ENCODE peak calls at places on chromosome 4, in five cellular contexts. S is cardiac fibroblast, C is GM20000, K is fibroblast of the aortic adventitia, O is HFFc6. Z is an unnamed sample.
A peak's percentile ranks its signal among the peaks of the same experiment; 100 is the strongest.

GRCh38 chr4:42371306-42372063 is 25.8 kb upstream of the SHISA3 start:
- DNase-seq in O (no peak), S (peak; percentile 88), K (peak; percentile 87), C (peak; percentile 75), Z (peak; percentile 55)

GRCh38 chr4:7788687-7789425 is 150.8 kb downstream of the AFAP1 start:
- DNase-seq in S (peak; percentile 27), K (peak; percentile 50), O (no peak), C (no peak), Z (no peak)

GRCh38 chr4:7332216-7333023 is 102.3 kb downstream of the PSAPL1 start:
- DNase-seq in K (peak; percentile 35), S (peak; percentile 70), C (no peak), O (peak; percentile 62), Z (no peak)

GRCh38 chr4:7254736-7255487 is 62.6 kb downstream of the SORCS2 start:
- DNase-seq in O (no peak), S (peak; percentile 3), K (peak; percentile 9), C (peak; percentile 77), Z (peak; percentile 60)

GRCh38 chr4:74886490-74886889 is 46.4 kb upstream of the PARM1 start:
- DNase-seq in O (peak; percentile 50), C (no peak), S (peak; percentile 30), K (peak; percentile 49), Z (no peak)

GRCh38 chr4:73309211-73309610 is 50.6 kb upstream of the ANKRD17 start:
- DNase-seq in K (peak; percentile 54), C (no peak), O (peak; percentile 24), S (peak; percentile 28), Z (no peak)

GRCh38 chr4:119735136-119735770 is 106.6 kb upstream of the PDE5A start:
- DNase-seq in S (peak; percentile 59), K (peak; percentile 94), O (peak; percentile 94), C (no peak), Z (no peak)

GRCh38 chr4:158051401-158052235 is 121.2 kb downstream of the GASK1B start:
- DNase-seq in K (peak; percentile 99), S (peak; percentile 96), C (no peak), O (peak; percentile 88), Z (no peak)

GRCh38 chr4:37723067-37723466 is 36.9 kb upstream of the RELL1 start:
- DNase-seq in K (no peak), S (no peak), C (no peak), O (no peak), Z (no peak)

DNA sequence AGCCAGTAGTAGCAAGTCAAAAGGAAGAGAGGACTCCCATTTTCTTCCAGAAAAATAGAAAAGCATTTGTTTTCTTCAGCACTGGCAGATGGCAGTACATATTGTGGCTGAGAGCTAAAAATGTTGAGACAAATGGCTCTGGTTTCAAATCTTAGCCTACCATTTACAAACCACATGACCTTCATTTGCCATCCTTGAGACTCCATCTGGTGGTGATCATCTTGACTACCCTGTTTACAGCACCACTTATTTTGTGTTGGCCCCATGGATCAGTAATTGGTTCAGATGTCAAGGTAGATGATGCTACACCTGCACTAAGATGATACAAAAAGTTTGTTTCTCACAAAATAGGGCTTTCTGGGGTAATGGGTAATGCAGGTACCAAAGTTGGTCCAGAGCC is 951.8 kb upstream of the IGFBP7 start:
- DNase-seq in C (no peak), O (no peak), S (no peak), K (no peak), Z (no peak)
- TF ChIP-seq CTCF in C (no peak), O (no peak), S (no peak), K (no peak), Z (no peak)

GRCh38 chr4:79044260-79044659 is 105.0 kb upstream of the PAQR3 start:
- DNase-seq in C (no peak), O (no peak), K (no peak), S (no peak), Z (no peak)

GRCh38 chr4:79046191-79046590 is 107.0 kb upstream of the PAQR3 start:
- DNase-seq in S (no peak), O (no peak), K (no peak), C (no peak), Z (no peak)

DNA sequence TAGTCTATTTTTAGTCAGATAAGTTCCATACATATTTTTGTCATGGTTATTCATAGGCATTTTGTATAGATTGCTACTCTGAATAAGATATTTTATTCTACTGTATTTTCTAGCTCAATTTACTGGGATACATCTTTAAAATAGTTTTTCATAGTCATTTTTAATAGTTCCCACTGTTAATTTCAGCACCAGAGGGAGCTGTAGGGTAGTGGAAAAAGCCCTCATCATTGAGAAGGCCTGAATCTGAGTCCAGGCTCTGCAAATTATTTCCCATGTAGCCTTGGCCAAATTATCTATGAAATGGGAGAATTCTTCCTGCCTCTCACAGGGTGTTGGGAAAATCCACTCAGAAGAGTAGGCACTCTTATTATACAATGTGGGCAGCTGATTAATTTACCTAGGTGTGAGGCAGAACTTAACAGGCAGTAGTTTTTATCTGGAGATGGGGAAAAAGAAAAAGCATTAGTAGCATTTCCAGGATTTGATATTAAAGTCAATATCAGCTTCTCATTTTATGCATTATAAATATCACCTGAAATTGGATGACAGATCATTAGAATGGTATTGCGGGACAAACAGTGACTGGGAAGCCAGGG is 102.9 kb upstream of the PAQR3 start:
- DNase-seq in C (peak; percentile 31), K (peak; percentile 39), O (peak; percentile 23), S (peak; percentile 59), Z (no peak)
- TF ChIP-seq CTCF in C (no peak), K (peak; percentile 51), O (peak; percentile 71), S (peak; percentile 30), Z (peak; percentile 59)

DNA sequence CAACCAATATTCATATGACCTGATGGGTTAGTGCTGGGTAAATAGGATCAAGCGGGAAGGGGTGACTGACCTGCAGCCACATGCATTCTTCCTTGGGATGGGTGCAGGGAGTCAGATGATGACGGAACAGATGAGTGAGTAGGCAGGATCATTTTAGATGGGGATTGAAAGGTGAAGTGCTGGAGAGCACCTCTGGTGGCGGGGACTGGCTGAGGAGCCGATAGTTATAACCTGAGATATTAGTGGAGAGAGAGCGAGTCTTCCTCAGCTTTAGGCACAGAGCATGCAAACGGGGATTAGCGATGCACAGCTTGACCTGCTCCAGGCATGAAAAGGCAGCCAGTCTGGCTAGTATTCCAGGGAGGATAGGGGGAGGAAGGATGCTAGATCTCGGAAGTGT is 99.1 kb downstream of the AFF1 start:
- DNase-seq in K (no peak), S (no peak), C (no peak), O (no peak), Z (no peak)
- TF ChIP-seq CTCF in K (no peak), S (no peak), C (no peak), O (peak; percentile 11), Z (no peak)

GRCh38 chr4:22875592-22876257 is 183.0 kb downstream of the GBA3 start:
- DNase-seq in K (no peak), S (no peak), C (no peak), O (no peak), Z (no peak)
- TF ChIP-seq CTCF in K (no peak), S (no peak), C (no peak), O (no peak), Z (no peak)

GRCh38 chr4:9942139-9942538 is 79.2 kb downstream of the SLC2A9 start:
- DNase-seq in C (no peak), O (no peak), S (no peak), K (no peak), Z (no peak)

GRCh38 chr4:9943761-9944160 is 77.5 kb downstream of the SLC2A9 start:
- DNase-seq in K (no peak), C (no peak), O (no peak), S (no peak), Z (no peak)

GRCh38 chr4:9944431-9945425 is 76.6 kb downstream of the SLC2A9 start:
- DNase-seq in S (no peak), K (no peak), C (no peak), O (no peak), Z (no peak)

GRCh38 chr4:9940041-9940440 is 81.3 kb downstream of the SLC2A9 start:
- DNase-seq in C (no peak), O (no peak), S (no peak), K (no peak), Z (no peak)

GRCh38 chr4:9942921-9943600 is 78.2 kb downstream of the SLC2A9 start:
- DNase-seq in S (no peak), K (no peak), C (no peak), O (no peak), Z (no peak)
- TF ChIP-seq CTCF in S (no peak), K (no peak), C (no peak), O (no peak), Z (no peak)

GRCh38 chr4:53863731-53864130 is 200.7 kb downstream of the CHIC2 start:
- DNase-seq in O (no peak), K (peak; percentile 82), C (no peak), S (peak; percentile 43), Z (no peak)
- TF ChIP-seq CTCF in O (no peak), K (no peak), C (no peak), S (no peak), Z (no peak)

GRCh38 chr4:102503301-102503746 is 2.2 kb downstream of the NFKB1 start:
- DNase-seq in C (peak; percentile 29), K (no peak), O (no peak), S (no peak), Z (no peak)

GRCh38 chr4:102501635-102502382 is 650 bp downstream of the NFKB1 start:
- DNase-seq in K (peak; percentile 71), C (peak; percentile 64), O (peak; percentile 80), S (peak; percentile 78), Z (peak; percentile 59)

GRCh38 chr4:102503831-102504786 is 3.0 kb downstream of the NFKB1 start:
- DNase-seq in K (no peak), O (no peak), S (no peak), C (no peak), Z (no peak)

GRCh38 chr4:102500371-102501175 is 586 bp upstream of the NFKB1 start:
- DNase-seq in S (peak; percentile 62), K (peak; percentile 61), C (peak; percentile 25), O (peak; percentile 34), Z (peak; percentile 22)

DNA sequence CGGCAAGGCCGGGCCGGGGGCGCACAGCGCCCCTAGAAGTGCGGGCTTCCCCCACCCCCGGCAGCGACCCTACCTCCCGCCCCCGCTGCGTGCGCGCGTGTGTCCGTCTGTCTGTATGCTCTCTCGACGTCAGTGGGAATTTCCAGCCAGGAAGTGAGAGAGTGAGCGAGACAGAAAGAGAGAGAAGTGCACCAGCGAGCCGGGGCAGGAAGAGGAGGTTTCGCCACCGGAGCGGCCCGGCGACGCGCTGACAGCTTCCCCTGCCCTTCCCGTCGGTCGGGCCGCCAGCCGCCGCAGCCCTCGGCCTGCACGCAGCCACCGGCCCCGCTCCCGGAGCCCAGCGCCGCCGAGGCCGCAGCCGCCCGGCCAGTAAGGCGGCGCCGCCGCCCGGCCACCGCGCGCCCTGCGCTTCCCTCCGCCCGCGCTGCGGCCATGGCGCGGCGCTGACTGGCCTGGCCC is at the start of gene NFKB1:
- DNase-seq in S (peak; percentile 87), O (peak; percentile 63), C (peak; percentile 87), K (peak; percentile 84), Z (peak; percentile 76)
- TF ChIP-seq CTCF in S (no peak), O (no peak), C (peak; percentile 17), K (no peak), Z (peak; percentile 1)

GRCh38 chr4:22072726-22073125 is 124.2 kb upstream of the KCNIP4 start:
- DNase-seq in K (no peak), O (no peak), C (no peak), S (no peak), Z (no peak)

GRCh38 chr4:22072240-22072639 is 123.7 kb upstream of the KCNIP4 start:
- DNase-seq in O (no peak), S (no peak), K (no peak), C (no peak), Z (no peak)

GRCh38 chr4:22071749-22072148 is 123.2 kb upstream of the KCNIP4 start:
- DNase-seq in S (no peak), C (peak; percentile 11), O (no peak), K (peak; percentile 35), Z (no peak)

GRCh38 chr4:22077571-22077970 is 129.0 kb upstream of the KCNIP4 start:
- DNase-seq in K (peak; percentile 17), O (no peak), S (no peak), C (no peak), Z (no peak)
- TF ChIP-seq CTCF in K (no peak), O (no peak), S (no peak), C (no peak), Z (no peak)